ENCODE peak calls at places on chromosomes 1 and 21, in six cellular contexts. H, D, J, L, W and K are unnamed samples.

GRCh38 chr1:212287261-212287895 is 2.2 kb downstream of the PPP2R5A start:
- DNase-seq in H (no peak), D (peak), J (no peak), L (no peak), W (no peak), K (peak)

GRCh38 chr1:117339866-117340357 is 27.3 kb upstream of the MAN1A2 start:
- DNase-seq in H (no peak), D (peak), J (peak), L (no peak), W (peak), K (peak)

GRCh38 chr1:153339802-153340201 is 8.8 kb downstream of the PGLYRP4 start:
- DNase-seq in H (no peak), D (no peak), J (no peak), L (no peak), W (no peak), K (no peak)

GRCh38 chr1:156496211-156496761 is 4.3 kb downstream of the MEF2D start:
- DNase-seq in H (peak), D (peak), J (no peak), L (no peak), W (no peak), K (peak)

GRCh38 chr1:219875860-219876259 is 52.5 kb downstream of the SLC30A10 start:
- DNase-seq in H (no peak), D (no peak), J (no peak), L (no peak), W (no peak), K (no peak)

GRCh38 chr1:185996211-185996610 is 262.0 kb downstream of the HMCN1 start:
- DNase-seq in H (peak), D (peak), J (peak), L (no peak), W (no peak), K (no peak)

GRCh38 chr1:220775238-220775853 is 11.4 kb upstream of the MTARC1 start:
- DNase-seq in H (peak), D (peak), J (peak), L (no peak), W (no peak), K (peak)

GRCh38 chr1:186819140-186819539 is 9.6 kb upstream of the PLA2G4A start:
- DNase-seq in H (peak), D (peak), J (peak), L (no peak), W (peak), K (no peak)

GRCh38 chr1:211813590-211813989 is 17.0 kb downstream of the LPGAT1 start:
- DNase-seq in H (peak), D (peak), J (peak), L (peak), W (peak), K (no peak)

GRCh38 chr1:94629259-94630181 is 88.0 kb upstream of the F3 start:
- DNase-seq in H (no peak), D (no peak), J (no peak), L (no peak), W (no peak), K (no peak)

GRCh38 chr1:6743189-6744101 is 41.8 kb upstream of the CAMTA1 start:
- DNase-seq in H (peak), D (peak), J (peak), L (peak), W (peak), K (peak)
- H3K4me3 ChIP-seq in H (no peak), D (peak), J (no peak), L (no peak), W (peak), K (peak)

GRCh38 chr21:29208044-29208665 is 77.7 kb downstream of the MAP3K7CL start:
- DNase-seq in H (no peak), D (no peak), J (no peak), L (no peak), W (no peak), K (no peak)

GRCh38 chr21:29209696-29210095 is 79.3 kb downstream of the MAP3K7CL start:
- DNase-seq in H (peak), D (no peak), J (no peak), L (no peak), W (no peak), K (no peak)

GRCh38 chr21:29211205-29211604 is 80.8 kb downstream of the MAP3K7CL start:
- DNase-seq in H (no peak), D (no peak), J (no peak), L (no peak), W (no peak), K (no peak)

GRCh38 chr21:29206445-29206844 is 76.0 kb downstream of the MAP3K7CL start:
- DNase-seq in H (no peak), D (no peak), J (no peak), L (no peak), W (no peak), K (no peak)

DNA sequence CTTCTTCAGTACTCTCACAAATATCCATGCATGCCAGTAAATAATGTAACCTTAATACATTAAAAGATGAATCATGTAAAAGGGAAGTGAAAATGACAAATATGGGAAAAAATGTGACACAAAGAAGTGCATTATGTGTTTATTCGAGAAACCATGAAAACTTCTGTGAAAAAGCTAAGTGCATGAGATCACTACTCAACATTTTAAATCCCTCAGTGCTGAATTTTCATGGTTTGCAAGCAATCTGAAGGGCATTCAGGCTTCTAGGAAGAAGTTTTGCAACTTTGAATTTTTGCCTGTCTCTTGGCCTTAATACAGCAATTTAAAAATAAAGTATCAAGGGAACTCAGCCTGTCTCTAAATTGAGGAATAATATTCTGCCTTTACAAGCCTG is 78.2 kb downstream of the MAP3K7CL start:
- DNase-seq in H (peak), D (peak), J (peak), L (no peak), W (no peak), K (peak)
- H3K4me3 ChIP-seq in H (no peak), D (peak), J (no peak), L (no peak), W (no peak), K (peak)

GRCh38 chr1:2528966-2529750 is 905 bp downstream of the HES5 start:
- DNase-seq in H (peak), D (peak), J (no peak), L (no peak), W (no peak), K (peak)

GRCh38 chr1:2528016-2528415 is 1.6 kb upstream of the PANK4 start:
- DNase-seq in H (no peak), D (no peak), J (no peak), L (no peak), W (no peak), K (no peak)

GRCh38 chr1:2528611-2528965 is 1.5 kb downstream of the HES5 start:
- DNase-seq in H (no peak), D (no peak), J (no peak), L (no peak), W (no peak), K (no peak)

GRCh38 chr1:2530501-2531361 is 668 bp upstream of the HES5 start:
- DNase-seq in H (no peak), D (no peak), J (no peak), L (no peak), W (no peak), K (no peak)

DNA sequence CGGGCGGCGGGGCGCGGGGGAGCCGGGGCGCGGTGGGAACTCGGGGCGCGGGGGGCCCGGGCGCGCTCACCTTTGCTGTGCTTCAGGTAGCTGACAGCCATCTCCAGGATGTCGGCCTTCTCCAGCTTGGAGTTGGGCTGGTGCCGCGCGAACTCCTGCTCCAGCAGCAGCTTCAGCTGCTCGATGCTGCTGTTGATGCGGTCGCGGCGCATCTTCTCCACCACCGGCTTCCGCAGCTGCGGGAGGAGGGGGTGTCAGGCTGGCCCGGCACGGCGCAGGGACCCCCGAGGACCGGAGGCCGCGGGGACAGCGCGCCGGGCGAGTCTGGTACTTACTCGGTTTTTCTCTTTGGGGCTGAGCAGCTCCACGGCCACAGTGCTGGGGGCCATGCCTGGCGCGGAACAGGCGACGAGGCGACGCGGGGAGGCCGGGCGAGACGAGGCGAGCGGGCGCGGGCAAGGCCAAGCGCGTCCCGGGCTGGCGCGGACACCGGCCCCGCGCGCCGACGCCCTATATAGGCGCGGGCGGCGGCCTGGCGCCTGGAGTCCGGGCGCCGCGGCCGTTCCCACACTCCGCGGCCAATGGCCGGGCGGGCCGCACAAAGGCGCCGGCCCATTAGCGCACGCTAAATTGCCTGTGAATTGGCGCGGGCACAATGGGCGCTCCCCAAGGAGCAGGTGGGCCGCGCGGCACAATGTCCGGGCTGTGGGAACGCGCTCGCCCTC is at the start of gene HES5:
- DNase-seq in H (no peak), D (peak), J (no peak), L (no peak), W (no peak), K (no peak)
- H3K4me3 ChIP-seq in H (no peak), D (no peak), J (no peak), L (no peak), W (no peak), K (peak)

GRCh38 chr1:79006564-79006963 is at the start of gene ADGRL4:
- DNase-seq in H (peak), D (peak), J (peak), L (peak), W (peak), K (no peak)
- H3K4me3 ChIP-seq in H (peak), D (peak), J (peak), L (no peak), W (peak), K (no peak)

GRCh38 chr1:226626577-226626956 is 78.0 kb downstream of the STUM start:
- DNase-seq in H (peak), D (peak), J (peak), L (peak), W (no peak), K (peak)

GRCh38 chr1:226625326-226625725 is 76.8 kb downstream of the STUM start:
- DNase-seq in H (no peak), D (no peak), J (no peak), L (no peak), W (no peak), K (no peak)

GRCh38 chr1:226627050-226627755 is 78.6 kb downstream of the STUM start:
- DNase-seq in H (no peak), D (no peak), J (no peak), L (no peak), W (no peak), K (peak)

GRCh38 chr1:226624526-226624925 is 76.0 kb downstream of the STUM start:
- DNase-seq in H (no peak), D (peak), J (peak), L (no peak), W (peak), K (no peak)

GRCh38 chr1:226625832-226626576 is 77.4 kb downstream of the STUM start:
- DNase-seq in H (no peak), D (no peak), J (no peak), L (peak), W (no peak), K (no peak)
- H3K4me3 ChIP-seq in H (no peak), D (no peak), J (no peak), L (no peak), W (no peak), K (no peak)

GRCh38 chr1:23843644-23844043 is 18.4 kb upstream of the HMGCL start:
- DNase-seq in H (no peak), D (no peak), J (no peak), L (no peak), W (no peak), K (no peak)

GRCh38 chr1:23836037-23836436 is 10.8 kb upstream of the HMGCL start:
- DNase-seq in H (no peak), D (no peak), J (no peak), L (no peak), W (no peak), K (no peak)

GRCh38 chr1:23837905-23838304 is 12.7 kb upstream of the HMGCL start:
- DNase-seq in H (no peak), D (no peak), J (no peak), L (peak), W (no peak), K (peak)

DNA sequence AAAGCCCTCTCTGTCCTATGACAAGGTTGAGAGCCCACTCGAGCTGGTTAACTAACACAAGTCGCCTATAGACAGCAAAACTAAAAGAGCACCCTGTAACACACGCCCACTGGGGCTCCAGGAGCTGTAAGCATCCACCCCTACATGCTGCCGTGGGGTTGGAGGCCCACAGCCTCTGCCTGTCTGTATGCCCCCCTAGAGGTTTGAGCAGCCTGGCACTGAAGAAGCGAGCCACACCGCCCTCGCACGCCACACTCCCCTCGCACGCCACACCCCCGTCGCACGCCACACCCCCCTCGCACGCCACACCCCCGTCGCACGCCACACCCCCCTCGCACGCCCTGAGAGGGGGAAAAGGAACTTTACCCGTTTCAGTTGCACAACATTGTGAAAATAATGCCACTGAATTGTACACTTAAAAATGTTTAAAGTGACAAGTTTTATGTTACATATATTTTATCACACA is 13.2 kb upstream of the HMGCL start:
- DNase-seq in H (peak), D (peak), J (peak), L (peak), W (no peak), K (peak)
- H3K4me3 ChIP-seq in H (peak), D (peak), J (peak), L (no peak), W (peak), K (peak)

DNA sequence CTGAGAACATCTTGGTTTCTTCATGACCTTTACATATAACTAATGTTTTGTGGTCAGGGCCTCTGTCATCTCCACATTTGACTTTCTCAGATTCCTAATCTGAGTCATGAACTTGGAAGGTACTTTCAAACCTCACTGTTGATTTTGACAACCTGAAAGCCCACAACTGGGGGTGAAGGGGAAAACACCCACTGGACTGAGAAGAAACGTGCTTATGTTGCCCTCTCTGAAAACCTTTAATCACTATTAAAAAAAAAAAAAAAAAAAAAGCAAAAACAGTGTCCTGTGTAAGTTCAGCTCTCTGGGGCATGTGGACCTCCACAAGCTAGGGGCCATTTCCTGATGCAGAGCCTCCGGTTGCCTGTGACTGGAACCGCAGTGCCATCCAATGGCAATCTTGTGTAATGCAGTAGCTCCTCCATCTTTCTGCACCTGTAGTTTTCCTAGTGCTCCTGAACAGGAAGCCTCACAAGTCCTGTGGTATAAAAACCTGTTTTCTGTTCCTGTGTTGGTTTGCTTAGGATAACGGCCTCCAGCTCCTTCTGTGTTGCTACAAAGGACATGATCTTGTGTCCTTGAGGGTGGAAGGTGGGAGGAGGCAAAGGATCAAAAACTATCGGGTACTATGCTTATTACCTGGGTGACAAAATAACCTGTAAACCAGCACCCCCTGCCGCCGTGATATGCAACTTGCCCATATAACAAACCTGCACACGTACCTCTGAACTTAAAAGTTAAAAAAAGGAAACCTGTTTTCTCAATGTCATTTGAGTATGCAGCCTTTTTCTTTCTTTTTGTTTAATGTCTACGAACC is 124.5 kb downstream of the ZNF648 start:
- DNase-seq in H (no peak), D (peak), J (no peak), L (no peak), W (no peak), K (peak)
- H3K4me3 ChIP-seq in H (no peak), D (no peak), J (no peak), L (no peak), W (no peak), K (no peak)

GRCh38 chr1:41915786-41916571 is 2.7 kb downstream of the HIVEP3 start:
- DNase-seq in H (no peak), D (no peak), J (no peak), L (no peak), W (no peak), K (no peak)

GRCh38 chr1:41917051-41917530 is 1.6 kb downstream of the HIVEP3 start:
- DNase-seq in H (no peak), D (no peak), J (no peak), L (no peak), W (no peak), K (no peak)

GRCh38 chr1:41917835-41918449 is 780 bp downstream of the HIVEP3 start:
- DNase-seq in H (no peak), D (peak), J (peak), L (peak), W (no peak), K (no peak)

GRCh38 chr1:41913025-41913424 is 5.7 kb downstream of the HIVEP3 start:
- DNase-seq in H (no peak), D (no peak), J (no peak), L (no peak), W (no peak), K (peak)

GRCh38 chr1:41914515-41914914 is 4.2 kb downstream of the HIVEP3 start:
- DNase-seq in H (no peak), D (no peak), J (no peak), L (no peak), W (no peak), K (no peak)
- H3K4me3 ChIP-seq in H (no peak), D (no peak), J (no peak), L (no peak), W (no peak), K (no peak)